ENCODE peak calls at places on chromosome 6, in six cellular contexts. P is M059J, M is right cardiac atrium, Y is A549, T is EL, C is breast epithelium. B is an unnamed sample.

GRCh38 chr6:27669278-27669797 is 196.4 kb upstream of the ZNF184 start:
- DNase-seq in P (peak), M (no peak), Y (no peak), T (peak), C (no peak), B (no peak)

GRCh38 chr6:14719273-14719672 is 526.6 kb upstream of the JARID2 start:
- DNase-seq in P (no peak), M (peak), Y (no peak), T (no peak), C (no peak), B (no peak)

GRCh38 chr6:16324622-16325225 is 86.3 kb downstream of the GMPR start:
- DNase-seq in P (peak), M (no peak), Y (no peak), T (no peak), C (no peak), B (no peak)

GRCh38 chr6:82906951-82907350 is 158.7 kb downstream of the UBE3D start:
- DNase-seq in P (peak), M (no peak), Y (no peak), T (peak), C (no peak), B (peak)

GRCh38 chr6:151044465-151045441 is 179.3 kb downstream of the MTHFD1L start:
- DNase-seq in P (peak), M (peak), Y (peak), T (peak), C (peak), B (peak)

GRCh38 chr6:24991748-24992467 is 56.1 kb upstream of the RIPOR2 start:
- DNase-seq in P (peak), M (peak), Y (peak), T (peak), C (no peak), B (peak)

GRCh38 chr6:87183687-87184086 is 28.3 kb downstream of the ZNF292 start:
- DNase-seq in P (peak), M (no peak), Y (no peak), T (peak), C (no peak), B (no peak)

GRCh38 chr6:110049696-110050465 is 71.8 kb downstream of the GPR6 start:
- DNase-seq in P (no peak), M (no peak), Y (no peak), T (no peak), C (no peak), B (no peak)

GRCh38 chr6:111462770-111463391 is 20.1 kb downstream of the REV3L start:
- DNase-seq in P (peak), M (no peak), Y (no peak), T (peak), C (no peak), B (no peak)

GRCh38 chr6:50966532-50966931 is 147.9 kb downstream of the TFAP2B start:
- DNase-seq in P (no peak), M (no peak), Y (no peak), T (no peak), C (no peak), B (no peak)

GRCh38 chr6:16824804-16825777 is 63.8 kb upstream of the ATXN1 start:
- DNase-seq in P (no peak), M (no peak), Y (no peak), T (no peak), C (no peak), B (no peak)

GRCh38 chr6:43627008-43627825 is 1.8 kb downstream of the GTPBP2 start:
- DNase-seq in P (peak), M (peak), Y (peak), T (peak), C (no peak), B (peak)

GRCh38 chr6:47083586-47084047 is 41.5 kb upstream of the ADGRF1 start:
- DNase-seq in P (peak), M (peak), Y (no peak), T (peak), C (peak), B (no peak)

GRCh38 chr6:167293590-167294091 is 2.5 kb downstream of the UNC93A start:
- DNase-seq in P (no peak), M (no peak), Y (no peak), T (no peak), C (no peak), B (no peak)

GRCh38 chr6:23456396-23456795 is 669.6 kb upstream of the NRSN1 start:
- DNase-seq in P (no peak), M (no peak), Y (no peak), T (no peak), C (no peak), B (no peak)

GRCh38 chr6:26553739-26554668 is 15.8 kb downstream of the HMGN4 start:
- DNase-seq in P (peak), M (peak), Y (no peak), T (peak), C (no peak), B (no peak)

GRCh38 chr6:166904101-166904746 is 52.1 kb downstream of the RNASET2 start:
- DNase-seq in P (peak), M (no peak), Y (no peak), T (no peak), C (no peak), B (no peak)

GRCh38 chr6:157832250-157832967 is 9.4 kb downstream of the SNX9 start:
- DNase-seq in P (peak), M (no peak), Y (no peak), T (peak), C (no peak), B (no peak)

GRCh38 chr6:39952170-39952569 is 17.9 kb upstream of the MOCS1 start:
- DNase-seq in P (no peak), M (no peak), Y (no peak), T (no peak), C (no peak), B (no peak)